ENCODE peak calls at places on chromosome 14, in ten cellular contexts. R is endothelial cell; W is activated naive CD4-positive, alpha-beta T cell; T is fibroblast of lung; V is cardiac muscle cell; Z is Peyer's patch; N is T follicular helper cell; H is GM12865; A is stromal cell of bone marrow; F is left ventricle myocardium superior. I is an unnamed sample.

GRCh38 chr14:92951912-92952471 is 29.0 kb downstream of the CHGA start:
- DNase-seq in R (peak; percentile 88), W (peak; percentile 74), T (peak; percentile 62), V (peak; percentile 73), Z (peak; percentile 81), N (peak; percentile 67), H (peak; percentile 86), A (peak; percentile 26), F (peak; percentile 91), I (peak; percentile 54)

GRCh38 chr14:24365600-24366374 is 2.2 kb upstream of the NFATC4 start:
- DNase-seq in R (peak; percentile 87), W (peak; percentile 42), T (peak; percentile 94), V (peak; percentile 93), Z (peak; percentile 83), N (no peak), H (peak; percentile 88), A (peak; percentile 92), F (peak; percentile 87), I (peak; percentile 94)

GRCh38 chr14:106845286-106846087 is 1319.1 kb downstream of the TMEM121 start:
- DNase-seq in R (no peak), W (peak; percentile 31), T (no peak), V (no peak), Z (peak; percentile 69), N (no peak), H (peak; percentile 65), A (no peak), F (peak; percentile 37), I (peak; percentile 71)

GRCh38 chr14:37251778-37252177 is 54.0 kb downstream of the MIPOL1 start:
- DNase-seq in R (no peak), W (no peak), T (peak; percentile 13), V (no peak), Z (no peak), N (no peak), H (no peak), A (no peak), F (no peak), I (peak; percentile 19)

GRCh38 chr14:47676301-47676617 is 854 bp upstream of the MDGA2 start:
- DNase-seq in R (no peak), W (no peak), T (no peak), V (no peak), Z (no peak), N (no peak), H (no peak), A (no peak), F (no peak), I (no peak)

GRCh38 chr14:91835920-91836843 is 31.2 kb downstream of the TC2N start:
- DNase-seq in R (peak; percentile 65), W (peak; percentile 91), T (no peak), V (peak; percentile 86), Z (peak; percentile 88), N (peak; percentile 92), H (peak; percentile 74), A (no peak), F (peak; percentile 82), I (no peak)

GRCh38 chr14:62443796-62444195 is 601.5 kb downstream of the KCNH5 start:
- DNase-seq in R (no peak), W (no peak), T (peak; percentile 10), V (no peak), Z (no peak), N (no peak), H (no peak), A (no peak), F (no peak), I (no peak)

GRCh38 chr14:43981135-43981787 is 525.8 kb downstream of the FSCB start:
- DNase-seq in R (no peak), W (no peak), T (no peak), V (no peak), Z (no peak), N (no peak), H (no peak), A (no peak), F (no peak), I (no peak)

GRCh38 chr14:30985796-30986195 is 39.7 kb upstream of the AP4S1 start:
- DNase-seq in R (no peak), W (no peak), T (no peak), V (no peak), Z (no peak), N (no peak), H (no peak), A (no peak), F (no peak), I (no peak)

GRCh38 chr14:55847766-55848165 is 267.8 kb downstream of the KTN1 start:
- DNase-seq in R (no peak), W (no peak), T (peak; percentile 38), V (no peak), Z (no peak), N (no peak), H (no peak), A (no peak), F (no peak), I (no peak)

GRCh38 chr14:42140831-42141279 is 534.2 kb downstream of the LRFN5 start:
- DNase-seq in R (no peak), W (no peak), T (peak; percentile 53), V (no peak), Z (no peak), N (no peak), H (no peak), A (peak; percentile 67), F (no peak), I (no peak)

GRCh38 chr14:95465936-95466335 is 50.5 kb downstream of the SYNE3 start:
- DNase-seq in R (no peak), W (no peak), T (no peak), V (no peak), Z (no peak), N (no peak), H (no peak), A (no peak), F (no peak), I (no peak)

GRCh38 chr14:68405959-68406358 is 386.9 kb downstream of the ZFP36L1 start:
- DNase-seq in R (no peak), W (no peak), T (peak; percentile 18), V (no peak), Z (no peak), N (no peak), H (no peak), A (no peak), F (no peak), I (no peak)